ENCODE peak calls at places on chromosomes 7 and 10, in seven cellular contexts. F is neural progenitor cell; E is transverse colon; M is naive thymus-derived CD4-positive, alpha-beta T cell; L is IMR-90; X is H9; H is prostate gland. Y is an unnamed sample.

GRCh38 chr7:38838992-38839391 is 70.0 kb downstream of the VPS41 start:
- DNase-seq in F (no peak), E (no peak), M (no peak), L (no peak), X (no peak), H (no peak), Y (no peak)

GRCh38 chr10:23192741-23193434 is 776 bp downstream of the PTF1A start:
- DNase-seq in F (peak; percentile 84), E (no peak), M (no peak), L (no peak), X (peak; percentile 64), H (no peak), Y (no peak)

GRCh38 chr7:119572132-119572531 is 700.8 kb upstream of the KCND2 start:
- DNase-seq in F (no peak), E (no peak), M (no peak), L (no peak), X (peak; percentile 40), H (no peak), Y (no peak)

GRCh38 chr7:69603937-69604494 is 5.7 kb downstream of the AUTS2 start:
- DNase-seq in F (no peak), E (no peak), M (peak; percentile 68), L (no peak), X (no peak), H (no peak), Y (no peak)

GRCh38 chr10:97522071-97522470 is 23.3 kb downstream of the UBTD1 start:
- DNase-seq in F (no peak), E (no peak), M (no peak), L (no peak), X (no peak), H (no peak), Y (no peak)

GRCh38 chr10:5731559-5731958 is 46.9 kb downstream of the TASOR2 start:
- DNase-seq in F (no peak), E (no peak), M (no peak), L (no peak), X (no peak), H (no peak), Y (no peak)

GRCh38 chr10:19629559-19629958 is 186.7 kb upstream of the PLXDC2 start:
- DNase-seq in F (peak; percentile 85), E (peak; percentile 30), M (no peak), L (peak; percentile 67), X (peak; percentile 44), H (no peak), Y (no peak)

GRCh38 chr7:43516581-43517342 is 66.1 kb upstream of the STK17A start:
- DNase-seq in F (no peak), E (no peak), M (no peak), L (no peak), X (no peak), H (no peak), Y (no peak)

GRCh38 chr7:129146237-129146979 is 1.9 kb downstream of the TSPAN33 start:
- DNase-seq in F (no peak), E (no peak), M (no peak), L (no peak), X (no peak), H (no peak), Y (no peak)

GRCh38 chr10:106863549-106863948 is 301.0 kb downstream of the SORCS1 start:
- DNase-seq in F (peak; percentile 28), E (no peak), M (no peak), L (no peak), X (no peak), H (no peak), Y (no peak)

GRCh38 chr7:131338173-131338572 is 10.5 kb downstream of the MKLN1 start:
- DNase-seq in F (no peak), E (no peak), M (no peak), L (no peak), X (no peak), H (no peak), Y (no peak)
- H3K9me3 ChIP-seq in F (peaks cover 26% of the 10 kb centered on the region), E (peaks cover 20% of the 10 kb centered on the region), M (no peaks in the 10 kb centered on the region), L (peaks cover 6% of the 10 kb centered on the region), X (peaks cover 5% of the 10 kb centered on the region), H (no peaks in the 10 kb centered on the region), Y (peaks cover 9% of the 10 kb centered on the region)

GRCh38 chr7:66627151-66627681 is 1.5 kb upstream of the KCTD7 start:
- DNase-seq in F (no peak), E (no peak), M (no peak), L (peak; percentile 89), X (no peak), H (no peak), Y (no peak)
- H3K27ac ChIP-seq in F (no peak overlapping the region), E (peak overlapping the region; percentile 97), M (no peak overlapping the region), L (peak overlapping the region; percentile 95), X (no peak overlapping the region), H (no peak overlapping the region), Y (no peak overlapping the region)

GRCh38 chr7:20642171-20642570 is 26.7 kb downstream of the ABCB5 start:
- DNase-seq in F (no peak), E (no peak), M (no peak), L (no peak), X (no peak), H (no peak), Y (no peak)

GRCh38 chr7:20650782-20651181 is 35.3 kb downstream of the ABCB5 start:
- DNase-seq in F (no peak), E (no peak), M (no peak), L (no peak), X (peak; percentile 56), H (no peak), Y (no peak)

GRCh38 chr7:20647908-20648776 is 32.7 kb downstream of the ABCB5 start:
- DNase-seq in F (peak; percentile 70), E (no peak), M (no peak), L (no peak), X (peak; percentile 64), H (no peak), Y (no peak)

GRCh38 chr7:20651960-20652544 is 36.6 kb downstream of the ABCB5 start:
- DNase-seq in F (no peak), E (no peak), M (no peak), L (no peak), X (no peak), H (no peak), Y (no peak)

GRCh38 chr7:20647051-20647450 is 31.6 kb downstream of the ABCB5 start:
- DNase-seq in F (no peak), E (no peak), M (no peak), L (no peak), X (no peak), H (no peak), Y (no peak)
- H3K27me3 ChIP-seq in F (no peaks in the 10 kb centered on the region), E (peaks cover 11% of the 10 kb centered on the region), M (no peaks in the 10 kb centered on the region), L (no peaks in the 10 kb centered on the region), X (no peaks in the 10 kb centered on the region), H (no peaks in the 10 kb centered on the region), Y (no peaks in the 10 kb centered on the region)

GRCh38 chr7:99196536-99197288 is 11.2 kb downstream of the KPNA7 start:
- DNase-seq in F (no peak), E (no peak), M (no peak), L (peak; percentile 55), X (no peak), H (no peak), Y (no peak)

GRCh38 chr7:99197498-99197897 is 10.4 kb downstream of the KPNA7 start:
- DNase-seq in F (no peak), E (no peak), M (no peak), L (no peak), X (no peak), H (no peak), Y (no peak)

GRCh38 chr7:99201027-99201426 is 6.9 kb downstream of the KPNA7 start:
- DNase-seq in F (no peak), E (no peak), M (no peak), L (peak; percentile 93), X (no peak), H (no peak), Y (no peak)

GRCh38 chr7:99195867-99196266 is 12.0 kb downstream of the KPNA7 start:
- DNase-seq in F (no peak), E (no peak), M (no peak), L (no peak), X (no peak), H (no peak), Y (no peak)

DNA sequence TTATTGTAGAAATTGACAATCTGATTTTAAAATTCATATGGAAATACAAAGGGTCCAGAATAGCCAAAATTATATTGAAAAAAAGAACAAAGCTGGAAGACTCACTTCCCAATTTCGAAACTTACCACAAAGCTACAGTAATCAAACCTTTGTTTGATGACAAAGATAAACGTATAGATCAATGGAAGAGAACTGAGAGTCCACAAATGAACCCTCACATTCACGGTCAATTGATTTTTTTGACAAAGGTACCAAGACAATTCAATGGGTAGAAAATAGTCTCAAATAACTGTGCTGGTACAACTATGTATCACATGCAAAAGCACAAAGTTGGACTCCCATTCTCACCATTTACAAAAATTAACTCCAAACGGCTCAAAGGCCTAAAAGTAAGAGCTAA is 8.7 kb downstream of the KPNA7 start:
- DNase-seq in F (no peak), E (no peak), M (no peak), L (no peak), X (no peak), H (no peak), Y (no peak)
- H3K9me3 ChIP-seq in F (no peaks in the 10 kb centered on the region), E (peaks cover 34% of the 10 kb centered on the region), M (no peaks in the 10 kb centered on the region), L (peaks cover 7% of the 10 kb centered on the region), X (no peaks in the 10 kb centered on the region), H (no peaks in the 10 kb centered on the region), Y (peaks cover 9% of the 10 kb centered on the region)

GRCh38 chr10:30583778-30584415 is 45.7 kb downstream of the LYZL2 start:
- DNase-seq in F (no peak), E (peak; percentile 79), M (no peak), L (peak; percentile 77), X (no peak), H (peak; percentile 86), Y (no peak)
- H3K27ac ChIP-seq in F (no peak overlapping the region), E (peak overlapping the region; percentile 83), M (no peak overlapping the region), L (no peak overlapping the region), X (no peak overlapping the region), H (peak overlapping the region; percentile 82), Y (peak overlapping the region; percentile 69)